ENCODE peak calls at places on chromosomes 6 and 20, in seven cellular contexts. R, Z, C, U, A, P and E are unnamed samples.
A peak's percentile ranks its signal among the peaks of the same experiment; 100 is the strongest.

GRCh38 chr20:50534567-50534966 is 24.4 kb downstream of the PTPN1 start:
- DNase-seq in A (peak; percentile 88), P (peak; percentile 86), R (no peak), C (no peak), U (peak; percentile 80), Z (peak; percentile 92), E (peak; percentile 87)

GRCh38 chr6:159112714-159113113 is 56.5 kb upstream of the FNDC1 start:
- DNase-seq in R (no peak), U (no peak), C (no peak), P (no peak), A (no peak), Z (no peak), E (no peak)

GRCh38 chr20:63355781-63356295 is 5.3 kb downstream of the CHRNA4 start:
- DNase-seq in C (no peak), R (no peak), U (no peak), P (no peak), A (no peak), Z (no peak), E (no peak)

GRCh38 chr6:56716229-56716628 is 73.5 kb upstream of the DST start:
- DNase-seq in A (no peak), R (no peak), C (no peak), U (no peak), Z (no peak), P (no peak), E (no peak)

GRCh38 chr6:87907521-87907920 is 140.1 kb upstream of the SPACA1 start:
- DNase-seq in A (peak; percentile 90), U (peak; percentile 78), P (peak; percentile 78), Z (peak; percentile 83), R (no peak), C (no peak), E (peak; percentile 30)

GRCh38 chr6:108355890-108356289 is 61.0 kb downstream of the AFG1L start:
- DNase-seq in U (no peak), R (no peak), C (no peak), P (no peak), Z (no peak), A (no peak), E (no peak)

GRCh38 chr6:2244261-2245102 is 923 bp downstream of the GMDS start:
- DNase-seq in C (no peak), Z (peak; percentile 9), U (no peak), A (no peak), R (no peak), P (no peak), E (no peak)

GRCh38 chr6:109875973-109876372 is 102.1 kb upstream of the GPR6 start:
- DNase-seq in A (no peak), R (no peak), Z (no peak), C (no peak), U (no peak), P (no peak), E (no peak)

GRCh38 chr6:149935246-149935645 is 6.6 kb upstream of the ULBP2 start:
- DNase-seq in P (peak; percentile 39), R (no peak), A (no peak), Z (no peak), C (no peak), U (peak; percentile 23), E (no peak)

GRCh38 chr6:44608175-44608574 is 220.7 kb downstream of the CDC5L start:
- DNase-seq in U (no peak), P (no peak), Z (no peak), A (no peak), R (no peak), C (no peak), E (no peak)

GRCh38 chr6:146741609-146742008 is 142.8 kb downstream of the ADGB start:
- DNase-seq in R (no peak), P (peak; percentile 28), C (no peak), A (peak; percentile 52), U (peak; percentile 4), Z (no peak), E (peak; percentile 11)

GRCh38 chr6:143323729-143324465 is 126.6 kb downstream of the ADAT2 start:
- DNase-seq in P (no peak), C (no peak), A (no peak), R (no peak), U (no peak), Z (no peak), E (no peak)

GRCh38 chr20:47691632-47692031 is 93.6 kb downstream of the SULF2 start:
- DNase-seq in U (peak; percentile 35), A (peak; percentile 36), C (no peak), R (no peak), P (peak; percentile 54), Z (peak; percentile 32), E (peak; percentile 42)

GRCh38 chr20:16498526-16499140 is 74.6 kb downstream of the KIF16B start:
- DNase-seq in A (no peak), U (peak; percentile 14), Z (no peak), R (no peak), P (no peak), C (no peak), E (no peak)

GRCh38 chr6:97665410-97665809 is 382.4 kb upstream of the MMS22L start:
- DNase-seq in Z (no peak), A (no peak), R (no peak), P (no peak), U (no peak), C (no peak), E (no peak)

GRCh38 chr6:26556263-26557070 is 18.3 kb downstream of the HMGN4 start:
- DNase-seq in U (peak; percentile 96), C (no peak), R (peak; percentile 78), P (peak; percentile 97), Z (peak; percentile 91), A (peak; percentile 90), E (peak; percentile 85)

GRCh38 chr6:149357726-149358538 is 40.4 kb downstream of the TAB2 start:
- DNase-seq in P (no peak), Z (no peak), R (no peak), C (no peak), U (no peak), A (no peak), E (no peak)

GRCh38 chr6:107704377-107705013 is 119.6 kb downstream of the SCML4 start:
- DNase-seq in A (peak; percentile 73), R (no peak), Z (peak; percentile 73), U (peak; percentile 74), P (peak; percentile 79), C (no peak), E (peak; percentile 74)

GRCh38 chr20:137668-138131 is 4.7 kb upstream of the DEFB126 start:
- DNase-seq in U (peak; percentile 6), Z (no peak), A (peak; percentile 1), P (peak; percentile 1), R (no peak), C (no peak), E (no peak)

GRCh38 chr20:63118303-63118670 is 97.6 kb downstream of the YTHDF1 start:
- DNase-seq in A (no peak), U (no peak), P (no peak), C (no peak), Z (no peak), R (no peak), E (no peak)

GRCh38 chr20:5001174-5002076 is at the start of gene SLC23A2:
- DNase-seq in U (no peak), R (no peak), Z (peak; percentile 32), P (no peak), C (no peak), A (no peak), E (no peak)

GRCh38 chr6:138287144-138287955 is 69.1 kb upstream of the PBOV1 start:
- DNase-seq in U (peak; percentile 12), R (peak; percentile 13), A (peak; percentile 24), Z (peak; percentile 44), C (peak; percentile 61), P (peak; percentile 34), E (peak; percentile 18)

GRCh38 chr6:10694302-10695085 is at the start of the genes C6orf52 and PAK1IP1:
- DNase-seq in C (peak; percentile 89), R (peak; percentile 84), A (peak; percentile 95), Z (peak; percentile 95), U (peak; percentile 91), P (peak; percentile 96), E (peak; percentile 95)

GRCh38 chr6:10696655-10697054 is 1.9 kb downstream of the PAK1IP1 start:
- DNase-seq in R (no peak), Z (no peak), A (no peak), P (no peak), U (no peak), C (no peak), E (no peak)

GRCh38 chr6:10695086-10695657 is 400 bp downstream of the PAK1IP1 start:
- DNase-seq in C (no peak), P (no peak), Z (no peak), R (no peak), A (peak; percentile 9), U (no peak), E (peak; percentile 3)

GRCh38 chr6:10690651-10691445 is 3.6 kb downstream of the C6orf52 start:
- DNase-seq in C (no peak), R (no peak), P (no peak), Z (peak; percentile 14), U (no peak), A (no peak), E (peak; percentile 6)

GRCh38 chr6:10692965-10693538 is 1.4 kb downstream of the C6orf52 start:
- DNase-seq in U (no peak), P (no peak), A (no peak), C (no peak), Z (no peak), R (no peak), E (no peak)
- H3K4me3 ChIP-seq in U (no peak overlapping the region), P (peak overlapping the region; percentile 95), A (peak overlapping the region; percentile 98), C (peak overlapping the region; percentile 90), Z (peak overlapping the region; percentile 92), R (peak overlapping the region; percentile 77), E (peak overlapping the region; percentile 74)

GRCh38 chr20:53381568-53382262 is 211.9 kb downstream of the ZNF217 start:
- DNase-seq in Z (no peak), U (no peak), C (no peak), A (no peak), R (no peak), P (no peak), E (no peak)
- TF ChIP-seq CTCF in Z (no peak), U (peak; percentile 5), C (no peak), A (no peak), R (no peak), P (no peak), E (no peak)

GRCh38 chr6:42450314-42451145 is 1.2 kb downstream of the TRERF1 start:
- DNase-seq in A (peak; percentile 49), Z (peak; percentile 41), C (no peak), R (no peak), U (no peak), P (peak; percentile 33), E (peak; percentile 36)

GRCh38 chr6:42452171-42453026 is 673 bp upstream of the TRERF1 start:
- DNase-seq in C (peak; percentile 73), P (peak; percentile 77), A (peak; percentile 82), Z (peak; percentile 84), U (peak; percentile 74), R (no peak), E (peak; percentile 77)

GRCh38 chr6:42451595-42452170 is at the start of gene TRERF1:
- DNase-seq in P (peak; percentile 74), A (peak; percentile 76), R (peak; percentile 67), C (no peak), U (peak; percentile 70), Z (peak; percentile 76), E (peak; percentile 75)

GRCh38 chr6:42449917-42450313 is 1.8 kb downstream of the TRERF1 start:
- DNase-seq in Z (no peak), A (peak; percentile 39), R (no peak), C (no peak), U (peak; percentile 35), P (peak; percentile 21), E (no peak)

GRCh38 chr6:42451146-42451594 is 556 bp downstream of the TRERF1 start:
- DNase-seq in U (no peak), A (no peak), R (no peak), Z (no peak), P (no peak), C (no peak), E (no peak)
- H3K4me3 ChIP-seq in U (peak overlapping the region; percentile 87), A (peak overlapping the region; percentile 78), R (peak overlapping the region; percentile 87), Z (peak overlapping the region; percentile 77), P (peak overlapping the region; percentile 73), C (peak overlapping the region; percentile 85), E (peak overlapping the region; percentile 71)

GRCh38 chr6:52233975-52234823 is 10.1 kb downstream of the IL17F start:
- DNase-seq in A (peak; percentile 56), U (peak; percentile 86), P (peak; percentile 52), C (no peak), Z (peak; percentile 52), R (peak; percentile 53), E (peak; percentile 48)
- TF ChIP-seq CTCF in A (peak; percentile 61), U (peak; percentile 62), P (peak; percentile 37), C (no peak), Z (peak; percentile 40), R (peak; percentile 80), E (peak; percentile 46)